ENCODE peak calls at places on chromosomes 12 and 14, in nine cellular contexts. R is PC-3; K is Caco-2; B is uterus; Y is tibial artery; J is CD8-positive, alpha-beta T cell; Q is psoas muscle; H is H9; O is ovary. V is an unnamed sample.

GRCh38 chr12:70068743-70069142 is 174.5 kb upstream of the CNOT2 start:
- DNase-seq in R (no peak), K (no peak), B (no peak), Y (no peak), J (no peak), Q (no peak), H (no peak), O (no peak), V (no peak)

GRCh38 chr12:52519826-52520662 is at the start of gene KRT5:
- DNase-seq in R (no peak), K (peak; percentile 27), B (no peak), Y (no peak), J (no peak), Q (no peak), H (no peak), O (no peak), V (peak; percentile 28)

GRCh38 chr12:102421801-102422583 is 58.4 kb downstream of the IGF1 start:
- DNase-seq in R (no peak), K (no peak), B (no peak), Y (no peak), J (no peak), Q (no peak), H (no peak), O (no peak), V (no peak)

GRCh38 chr12:54159549-54159948 is 29.2 kb downstream of the SMUG1 start:
- DNase-seq in R (no peak), K (no peak), B (no peak), Y (no peak), J (no peak), Q (no peak), H (no peak), O (no peak), V (no peak)

GRCh38 chr12:20368653-20369163 is 371 bp downstream of the PDE3A start:
- DNase-seq in R (no peak), K (no peak), B (peak; percentile 40), Y (peak; percentile 23), J (no peak), Q (peak; percentile 33), H (peak; percentile 57), O (peak; percentile 13), V (no peak)

GRCh38 chr12:114319422-114319821 is 86.5 kb downstream of the TBX5 start:
- DNase-seq in R (no peak), K (no peak), B (peak; percentile 18), Y (no peak), J (no peak), Q (peak; percentile 13), H (no peak), O (no peak), V (peak; percentile 33)

GRCh38 chr12:46964496-46965098 is 114.8 kb upstream of the PCED1B start:
- DNase-seq in R (no peak), K (peak; percentile 77), B (no peak), Y (no peak), J (no peak), Q (no peak), H (peak; percentile 68), O (no peak), V (no peak)

GRCh38 chr12:102479099-102479887 is 1.1 kb downstream of the IGF1 start:
- DNase-seq in R (no peak), K (no peak), B (no peak), Y (no peak), J (no peak), Q (no peak), H (no peak), O (no peak), V (no peak)

GRCh38 chr12:25797335-25797863 is 161.1 kb upstream of the RASSF8 start:
- DNase-seq in R (peak; percentile 80), K (no peak), B (no peak), Y (no peak), J (no peak), Q (no peak), H (no peak), O (no peak), V (no peak)

GRCh38 chr14:51490205-51490604 is 161.5 kb upstream of the FRMD6 start:
- DNase-seq in R (peak; percentile 66), K (no peak), B (no peak), Y (no peak), J (no peak), Q (no peak), H (no peak), O (no peak), V (no peak)

DNA sequence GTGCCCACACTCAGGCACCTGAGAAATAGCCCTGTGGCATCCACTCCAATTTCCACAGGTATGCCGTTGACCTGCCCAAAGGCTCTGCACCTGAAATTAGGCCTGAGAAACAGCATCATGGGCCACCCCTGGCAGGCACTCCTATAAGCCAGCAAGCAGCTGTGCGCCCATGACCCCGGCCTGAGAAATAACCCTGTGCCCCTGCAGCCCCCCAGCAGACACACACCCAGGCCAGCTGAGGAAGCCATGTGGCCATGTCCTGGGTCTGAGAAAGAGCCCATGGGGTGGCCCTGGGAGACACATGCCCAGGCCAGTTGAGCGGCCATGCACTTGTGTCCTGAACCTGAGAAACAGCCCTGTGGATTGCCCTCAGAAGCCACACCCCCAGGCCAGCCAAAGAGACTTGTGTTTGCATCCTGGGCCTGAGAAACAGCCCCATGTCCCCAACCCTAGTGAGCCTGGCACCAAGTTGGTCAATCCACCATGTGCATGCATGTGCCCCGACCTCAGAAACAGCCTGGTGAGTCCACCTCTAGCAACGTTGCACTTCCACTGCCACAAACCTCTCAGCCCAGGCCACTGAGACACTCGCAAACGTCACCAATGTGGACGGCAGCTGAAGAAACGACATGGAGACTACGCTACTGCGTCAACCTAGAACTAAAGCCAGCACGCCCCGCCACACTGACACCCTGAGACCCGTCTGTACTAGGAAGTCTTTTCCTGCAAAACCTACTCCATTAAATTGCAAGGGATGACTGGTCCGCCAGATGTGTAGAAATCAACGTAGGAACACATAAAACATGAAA is 411.9 kb downstream of the TMEM121 start:
- DNase-seq in R (no peak), K (no peak), B (no peak), Y (no peak), J (no peak), Q (no peak), H (no peak), O (no peak), V (peak; percentile 25)
- H3K9me3 ChIP-seq in R (peaks cover 10% of the 10 kb centered on the region), K (peaks cover 9% of the 10 kb centered on the region), B (no peaks in the 10 kb centered on the region), Y (peaks cover 26% of the 10 kb centered on the region), J (peaks cover 9% of the 10 kb centered on the region), Q (peaks cover 7% of the 10 kb centered on the region), H (peaks cover 100% of the 10 kb centered on the region), O (no peaks in the 10 kb centered on the region), V (no peaks in the 10 kb centered on the region)

GRCh38 chr14:68522510-68523325 is 270.1 kb downstream of the ZFP36L1 start:
- DNase-seq in R (no peak), K (no peak), B (peak; percentile 58), Y (no peak), J (no peak), Q (no peak), H (no peak), O (peak; percentile 76), V (no peak)

GRCh38 chr14:68525516-68525915 is 267.4 kb downstream of the ZFP36L1 start:
- DNase-seq in R (no peak), K (no peak), B (no peak), Y (no peak), J (no peak), Q (no peak), H (no peak), O (no peak), V (no peak)

GRCh38 chr14:68521952-68522509 is 270.8 kb downstream of the ZFP36L1 start:
- DNase-seq in R (no peak), K (no peak), B (no peak), Y (no peak), J (no peak), Q (no peak), H (no peak), O (no peak), V (no peak)

GRCh38 chr14:68523326-68523610 is 269.6 kb downstream of the ZFP36L1 start:
- DNase-seq in R (no peak), K (no peak), B (no peak), Y (no peak), J (no peak), Q (no peak), H (no peak), O (peak; percentile 20), V (no peak)

DNA sequence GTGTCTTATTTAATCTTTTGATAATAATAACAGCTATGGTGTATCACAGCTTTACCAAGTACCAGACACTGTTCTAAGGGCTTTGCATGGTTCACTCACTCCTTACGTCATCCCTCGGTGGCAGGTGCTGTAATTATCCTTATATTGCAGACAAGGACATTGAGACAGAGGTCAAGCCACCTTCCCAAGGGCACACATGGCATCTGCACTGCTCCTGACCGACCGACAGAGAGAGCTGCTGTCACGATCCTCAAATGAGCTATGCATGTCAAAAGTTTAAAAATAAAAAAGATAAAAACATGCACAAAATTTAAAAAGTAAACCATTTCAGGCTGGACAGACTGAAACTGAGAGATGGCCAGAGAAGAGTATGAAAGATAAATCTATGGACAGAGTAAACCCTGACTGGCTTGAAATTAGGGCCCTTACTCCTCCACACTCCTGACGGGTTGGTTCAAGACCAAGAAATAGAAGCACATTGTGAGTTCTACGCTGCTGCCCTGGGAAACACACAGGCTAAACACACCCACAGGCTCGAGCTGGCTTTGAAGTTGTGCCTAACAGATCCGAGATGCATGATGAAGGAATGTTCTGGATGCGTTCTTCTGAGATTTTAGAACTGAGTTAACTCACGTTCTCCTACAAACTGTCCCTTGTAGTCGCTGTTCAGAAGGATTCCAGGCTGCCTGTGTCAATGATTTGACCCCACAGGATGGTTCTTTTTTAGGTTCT is 268.7 kb downstream of the ZFP36L1 start:
- DNase-seq in R (no peak), K (no peak), B (peak; percentile 79), Y (no peak), J (no peak), Q (no peak), H (no peak), O (peak; percentile 7), V (no peak)
- TF ChIP-seq CTCF in R (no peak), K (no peak), B (peak; percentile 8), Y (peak; percentile 42), J (no peak), Q (peak; percentile 33), H (peak; percentile 33), O (no peak), V (no peak)

DNA sequence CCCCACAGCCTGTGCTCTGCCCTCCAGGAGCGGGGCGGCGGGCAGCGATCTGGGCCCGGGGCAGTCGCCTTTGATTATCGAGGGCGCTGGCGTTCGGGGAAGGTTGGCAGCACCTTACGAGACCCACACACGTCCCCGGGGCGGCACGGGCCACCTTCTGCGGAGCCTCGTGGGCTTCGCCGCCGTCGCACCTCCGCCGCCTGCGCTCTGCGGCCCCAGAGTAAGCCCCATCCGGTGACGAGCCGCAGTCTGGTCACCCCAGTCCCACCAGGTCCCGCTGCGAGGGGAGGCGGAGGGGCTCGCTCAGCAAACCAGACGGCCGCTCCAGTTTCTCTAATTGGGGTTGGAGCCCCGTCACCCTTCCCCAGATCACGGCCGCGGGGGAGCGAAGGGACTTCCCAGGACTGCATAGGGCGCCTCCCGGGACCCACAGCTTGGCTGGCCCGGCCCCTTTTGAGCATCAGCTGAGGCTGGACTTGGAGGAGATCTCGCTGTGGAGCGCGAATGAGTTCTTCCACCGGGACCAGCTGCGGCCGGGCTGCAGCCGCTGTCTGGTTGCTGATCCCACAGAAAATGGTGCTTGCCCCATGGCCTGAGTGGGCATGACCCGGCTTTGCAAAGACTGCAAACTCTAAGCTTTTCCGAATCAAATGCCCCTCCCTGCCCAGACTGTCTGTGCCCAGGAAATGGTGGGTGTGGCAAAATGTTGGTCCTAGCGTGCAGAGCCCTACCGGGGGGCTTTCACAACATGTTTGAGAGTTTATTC is 559 bp downstream of the LGALS3 start:
- DNase-seq in R (peak; percentile 84), K (peak; percentile 66), B (peak; percentile 68), Y (peak; percentile 79), J (no peak), Q (peak; percentile 69), H (peak; percentile 65), O (peak; percentile 61), V (peak; percentile 67)
- H3K4me1 ChIP-seq in R (peaks cover 58% of the 10 kb centered on the region), K (peaks cover 65% of the 10 kb centered on the region), B (peaks cover 9% of the 10 kb centered on the region), Y (peaks cover 12% of the 10 kb centered on the region), J (peaks cover 8% of the 10 kb centered on the region), Q (no peaks in the 10 kb centered on the region), H (no peaks in the 10 kb centered on the region), O (peaks cover 22% of the 10 kb centered on the region), V (peaks cover 21% of the 10 kb centered on the region)

GRCh38 chr12:33265037-33265436 is 174.6 kb downstream of the SYT10 start:
- DNase-seq in R (no peak), K (no peak), B (no peak), Y (no peak), J (no peak), Q (no peak), H (no peak), O (no peak), V (no peak)
- H3K9me3 ChIP-seq in R (no peaks in the 10 kb centered on the region), K (no peaks in the 10 kb centered on the region), B (no peaks in the 10 kb centered on the region), Y (no peaks in the 10 kb centered on the region), J (no peaks in the 10 kb centered on the region), Q (no peaks in the 10 kb centered on the region), H (no peaks in the 10 kb centered on the region), O (no peaks in the 10 kb centered on the region), V (no peaks in the 10 kb centered on the region)